ENCODE peak calls at places on chromosomes 5 and 9, in four cellular contexts. E is K562, V is HepG2, U is GM12878. N is an unnamed sample.

GRCh38 chr5:1173485-1174070 is 27.8 kb upstream of the SLC6A19 start:
- DNase-seq in E (no peak), V (no peak), U (no peak), N (no peak)

GRCh38 chr9:83012578-83013260 is 50.2 kb downstream of the RASEF start:
- DNase-seq in E (no peak), V (no peak), U (no peak), N (no peak)

GRCh38 chr9:104863180-104863883 is 64.6 kb downstream of the ABCA1 start:
- DNase-seq in E (peak), V (peak), U (peak), N (peak)

GRCh38 chr5:68965926-68966325 is 127.9 kb upstream of the SLC30A5 start:
- DNase-seq in E (no peak), V (no peak), U (no peak), N (no peak)

GRCh38 chr9:34197280-34197679 is 18.4 kb downstream of the UBAP1 start:
- DNase-seq in E (no peak), V (no peak), U (no peak), N (no peak)

GRCh38 chr9:137731216-137731946 is 112.6 kb downstream of the EHMT1 start:
- DNase-seq in E (no peak), V (no peak), U (no peak), N (no peak)

GRCh38 chr5:76384189-76384588 is 18.9 kb upstream of the IQGAP2 start:
- DNase-seq in E (no peak), V (peak), U (no peak), N (no peak)

GRCh38 chr9:110383491-110383890 is 45.8 kb upstream of the TXNDC8 start:
- DNase-seq in E (no peak), V (no peak), U (no peak), N (no peak)

GRCh38 chr9:12775373-12775962 is 648 bp downstream of the LURAP1L start:
- DNase-seq in E (no peak), V (no peak), U (no peak), N (peak)

GRCh38 chr5:67921004-67921601 is 294.5 kb upstream of the PIK3R1 start:
- DNase-seq in E (no peak), V (no peak), U (no peak), N (no peak)

GRCh38 chr5:172490739-172491461 is 36.6 kb upstream of the SH3PXD2B start:
- DNase-seq in E (no peak), V (no peak), U (no peak), N (no peak)

GRCh38 chr9:110153431-110153830 is 54.5 kb downstream of the C9orf152 start:
- DNase-seq in E (no peak), V (no peak), U (no peak), N (no peak)

GRCh38 chr5:58322453-58322852 is 137.4 kb downstream of the PLK2 start:
- DNase-seq in E (no peak), V (no peak), U (no peak), N (no peak)
- TF ChIP-seq NFIC in E (no peak), V (no peak), U (no peak), N (no peak)

DNA sequence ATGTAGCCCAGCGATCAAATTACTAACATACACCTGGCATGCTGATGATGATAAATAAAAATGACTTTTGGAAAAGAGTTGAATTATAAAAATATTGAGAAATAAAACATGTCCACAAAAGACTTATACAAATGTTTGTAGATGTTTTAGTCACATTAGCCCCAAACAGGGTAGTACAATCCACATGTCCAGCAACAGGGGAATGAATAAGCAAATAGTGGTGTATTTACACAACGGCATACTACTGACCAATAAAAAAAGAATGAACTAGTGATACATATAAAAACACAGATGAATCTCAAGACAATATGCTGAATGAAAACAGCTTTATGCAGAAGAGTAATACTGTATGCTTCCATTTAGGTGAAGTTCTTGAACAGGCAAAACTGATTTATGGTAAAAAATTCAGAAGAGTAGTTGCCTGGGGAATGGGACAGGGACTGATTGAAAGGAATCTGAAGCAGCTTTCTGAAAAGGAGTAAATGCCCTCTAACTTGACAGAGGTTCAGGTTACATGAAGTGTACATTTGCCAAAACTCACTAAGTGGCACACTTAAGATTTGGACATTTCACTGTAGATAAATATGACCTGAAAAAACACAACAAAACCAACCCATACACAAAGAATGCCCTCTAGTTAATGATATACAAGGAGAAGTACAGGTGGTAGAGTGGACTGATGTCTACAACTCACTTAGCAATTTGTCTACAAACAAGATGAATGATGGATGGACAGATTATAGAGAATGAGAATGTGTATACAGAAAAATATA is 35.4 kb downstream of the ACTL7A start:
- DNase-seq in E (no peak), V (peak), U (no peak), N (no peak)
- TF ChIP-seq NFIC in E (no peak), V (no peak), U (no peak), N (no peak)

DNA sequence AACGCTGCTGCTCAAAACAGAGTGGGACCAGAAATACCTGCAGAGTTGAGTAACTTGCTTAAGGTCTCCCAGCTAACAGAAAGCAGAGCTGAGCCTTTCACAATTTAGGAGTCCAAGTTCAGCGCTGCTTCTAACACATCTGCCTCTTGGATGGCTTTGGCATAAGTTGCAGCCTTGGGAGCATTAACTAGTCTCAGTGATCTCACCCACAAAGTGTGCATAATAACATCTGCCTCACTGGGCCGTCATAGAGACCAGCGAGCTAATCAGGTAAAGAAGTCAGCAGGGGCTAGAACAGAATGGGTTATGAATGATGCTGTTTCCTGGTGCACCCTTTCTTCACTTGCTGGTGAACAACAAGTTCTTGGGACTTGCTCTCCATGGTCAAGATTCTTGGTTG is 36.5 kb downstream of the WWC1 start:
- DNase-seq in E (no peak), V (no peak), U (no peak), N (no peak)
- TF ChIP-seq NFIC in E (no peak), V (no peak), U (no peak), N (no peak)

GRCh38 chr9:14671327-14671840 is 21.8 kb downstream of the ZDHHC21 start:
- DNase-seq in E (no peak), V (no peak), U (no peak), N (no peak)

GRCh38 chr9:14674630-14675029 is 18.6 kb downstream of the ZDHHC21 start:
- DNase-seq in E (no peak), V (no peak), U (no peak), N (no peak)

GRCh38 chr9:14670718-14671117 is 22.5 kb downstream of the ZDHHC21 start:
- DNase-seq in E (no peak), V (no peak), U (no peak), N (no peak)
- TF ChIP-seq NFIC in E (no peak), V (no peak), U (no peak), N (no peak)

N was measured in SK-N-SH.